ENCODE peak calls at places on chromosome 22, in five cellular contexts. R, F, T, P and Q are unnamed samples.

GRCh38 chr22:28736296-28737155 is 5.1 kb downstream of the CHEK2 start:
- DNase-seq in F (no peak), R (no peak), T (no peak), P (no peak), Q (no peak)

GRCh38 chr22:44116755-44117684 is 63.7 kb upstream of the PARVG start:
- DNase-seq in R (no peak), T (no peak), P (no peak), F (no peak), Q (no peak)

GRCh38 chr22:47048123-47049077 is 285.9 kb downstream of the TBC1D22A start:
- DNase-seq in F (no peak), T (no peak), P (no peak), R (peak), Q (no peak)

GRCh38 chr22:33405194-33405593 is 347.0 kb upstream of the SYN3 start:
- DNase-seq in F (no peak), T (no peak), R (no peak), P (no peak), Q (no peak)

GRCh38 chr22:17565986-17566687 is 2.8 kb downstream of the SLC25A18 start:
- DNase-seq in F (no peak), P (no peak), T (no peak), R (no peak), Q (no peak)

GRCh38 chr22:42296381-42296853 is 26.0 kb upstream of the TCF20 start:
- DNase-seq in R (no peak), F (no peak), T (no peak), P (no peak), Q (no peak)

GRCh38 chr22:27163162-27164137 is 506.1 kb downstream of the MIAT start:
- DNase-seq in R (no peak), P (no peak), T (no peak), F (no peak), Q (no peak)

GRCh38 chr22:41516462-41516861 is 27.8 kb downstream of the POLR3H start:
- DNase-seq in P (no peak), T (no peak), R (no peak), F (no peak), Q (no peak)

GRCh38 chr22:23774114-23774921 is 1.7 kb downstream of the MMP11 start:
- DNase-seq in P (no peak), T (no peak), R (no peak), F (no peak), Q (no peak)

GRCh38 chr22:30420401-30421178 is 5.0 kb upstream of the MTFP1 start:
- DNase-seq in R (no peak), P (peak), T (peak), F (no peak), Q (peak)

GRCh38 chr22:17237031-17237668 is 17.9 kb upstream of the ADA2 start:
- DNase-seq in T (no peak), R (no peak), F (no peak), P (no peak), Q (no peak)

GRCh38 chr22:22060200-22061084 is 77.9 kb upstream of the TOP3B start:
- DNase-seq in R (peak), F (no peak), P (no peak), T (peak), Q (no peak)

GRCh38 chr22:20591660-20592310 is 84.4 kb downstream of the MED15 start:
- DNase-seq in P (no peak), T (no peak), R (no peak), F (no peak), Q (no peak)

GRCh38 chr22:36977401-36977861 is 41.8 kb downstream of the TST start:
- DNase-seq in P (no peak), R (peak), T (peak), F (no peak), Q (no peak)

GRCh38 chr22:27150530-27150909 is 493.1 kb downstream of the MIAT start:
- DNase-seq in T (no peak), P (peak), R (no peak), F (no peak), Q (no peak)

GRCh38 chr22:47997612-47998011 is 1235.2 kb downstream of the TBC1D22A start:
- DNase-seq in F (no peak), P (no peak), T (no peak), R (no peak), Q (no peak)

GRCh38 chr22:38230108-38230825 is 28.5 kb downstream of the MAFF start:
- DNase-seq in F (peak), T (peak), P (no peak), R (no peak), Q (no peak)

GRCh38 chr22:19868773-19869471 is 14.2 kb upstream of the GNB1L start:
- DNase-seq in F (no peak), P (no peak), R (peak), T (no peak), Q (no peak)

GRCh38 chr22:33919591-33920501 is at the start of gene LARGE1:
- DNase-seq in F (no peak), T (peak), P (no peak), R (peak), Q (no peak)

GRCh38 chr22:43002198-43002577 is 12.8 kb downstream of the PACSIN2 start:
- DNase-seq in P (no peak), F (no peak), T (peak), R (no peak), Q (no peak)

GRCh38 chr22:42747701-42748513 is 27.2 kb upstream of the A4GALT start:
- DNase-seq in R (peak), P (peak), T (no peak), F (no peak), Q (no peak)